ENCODE peak calls at places on chromosomes 4 and X, in eight cellular contexts. F, I, J, M, E, Y, Z and X are unnamed samples.

GRCh38 chr4:143352052-143352451 is 15.4 kb downstream of the GAB1 start:
- DNase-seq in F (no peak), I (no peak), J (no peak), M (no peak), E (no peak), Y (no peak), Z (peak; percentile 23), X (no peak)

GRCh38 chr4:88211473-88212252 is 53.2 kb upstream of the ABCG2 start:
- DNase-seq in F (no peak), I (peak; percentile 85), J (no peak), M (no peak), E (peak; percentile 82), Y (no peak), Z (peak; percentile 49), X (peak; percentile 4)

GRCh38 chr4:139419388-139419914 is 34.5 kb upstream of the RAB33B start:
- DNase-seq in F (no peak), I (no peak), J (no peak), M (no peak), E (peak; percentile 74), Y (peak; percentile 49), Z (peak; percentile 68), X (no peak)

GRCh38 chr4:108931926-108932325 is 169.1 kb upstream of the ETNPPL start:
- DNase-seq in F (no peak), I (no peak), J (no peak), M (no peak), E (no peak), Y (no peak), Z (no peak), X (no peak)

GRCh38 chr4:76208005-76208765 is 5.4 kb downstream of the SCARB2 start:
- DNase-seq in F (peak; percentile 88), I (no peak), J (no peak), M (no peak), E (peak; percentile 81), Y (peak; percentile 66), Z (peak; percentile 93), X (no peak)

GRCh38 chr4:156568041-156568440 is 403.6 kb downstream of the PDGFC start:
- DNase-seq in F (no peak), I (no peak), J (no peak), M (no peak), E (no peak), Y (no peak), Z (no peak), X (no peak)

GRCh38 chrX:40078489-40079288 is 19.1 kb downstream of the BCOR start:
- DNase-seq in F (no peak), I (no peak), J (no peak), M (no peak), E (no peak), Y (no peak), Z (no peak), X (no peak)

GRCh38 chr4:2802618-2803531 is 10.0 kb downstream of the SH3BP2 start:
- DNase-seq in F (peak; percentile 35), I (no peak), J (no peak), M (no peak), E (no peak), Y (no peak), Z (no peak), X (no peak)

DNA sequence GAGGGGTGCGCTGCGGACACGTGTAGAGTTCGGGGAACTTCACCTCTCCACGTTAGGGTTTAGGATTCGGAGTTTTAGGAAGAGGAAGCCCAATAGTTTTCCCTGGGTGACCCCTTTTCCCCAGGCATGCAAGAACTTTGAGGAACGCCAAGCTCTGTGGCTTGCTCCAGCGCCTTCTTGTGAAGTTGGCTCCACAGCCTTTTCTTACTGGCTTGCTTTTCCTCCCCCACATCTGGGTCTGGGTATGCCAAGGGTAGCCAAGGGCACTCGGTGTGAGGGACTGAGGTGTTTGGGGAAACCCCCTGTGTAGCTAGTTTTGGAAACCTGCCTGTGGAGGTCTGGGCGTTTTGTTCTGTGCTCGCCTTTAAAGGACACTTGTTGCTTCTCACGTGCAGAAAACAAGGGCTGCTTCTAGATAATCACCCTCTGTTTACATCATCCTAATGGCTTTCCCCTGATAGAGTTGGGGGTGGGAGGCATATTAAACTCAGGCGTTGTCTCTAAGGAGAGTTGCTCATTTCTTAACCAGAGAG is 746 bp downstream of the EDNRA start:
- DNase-seq in F (no peak), I (peak; percentile 60), J (no peak), M (no peak), E (no peak), Y (no peak), Z (no peak), X (no peak)
- H3K4me3 ChIP-seq in F (peak overlapping the region; percentile 47), I (peak overlapping the region; percentile 87), J (no peak overlapping the region), M (peak overlapping the region; percentile 44), E (peak overlapping the region; percentile 36), Y (peak overlapping the region; percentile 51), Z (peak overlapping the region; percentile 47), X (no peak overlapping the region)

DNA sequence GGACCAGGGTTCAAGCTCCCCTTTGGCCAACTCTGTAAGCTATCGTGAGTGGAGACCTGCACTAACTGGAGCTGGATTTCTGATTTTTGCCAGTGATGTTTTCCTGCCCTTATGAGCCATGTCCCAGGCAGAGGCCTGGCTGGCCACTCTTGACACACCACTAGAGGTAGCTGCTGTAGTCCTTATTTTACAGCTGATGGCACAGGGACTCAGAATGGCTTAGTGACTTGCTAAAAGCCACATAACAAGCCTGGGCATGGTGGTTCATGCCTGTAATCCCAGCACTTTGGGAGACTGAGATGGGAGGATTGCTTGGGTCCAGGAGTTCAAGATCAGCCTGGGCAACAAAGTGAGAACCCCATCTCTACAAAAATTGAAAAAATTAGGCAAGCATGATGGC is 33.4 kb downstream of the CYTL1 start:
- DNase-seq in F (no peak), I (peak; percentile 50), J (no peak), M (no peak), E (no peak), Y (no peak), Z (no peak), X (no peak)
- TF ChIP-seq CTCF in F (no peak), I (peak; percentile 67), J (no peak), M (peak; percentile 21), E (no peak), Y (peak; percentile 43), Z (peak; percentile 34), X (peak; percentile 14)

GRCh38 chrX:28585767-28586166 is 1.5 kb upstream of the IL1RAPL1 start:
- DNase-seq in F (no peak), I (no peak), J (no peak), M (no peak), E (no peak), Y (no peak), Z (no peak), X (no peak)
- H3K4me3 ChIP-seq in F (no peak overlapping the region), I (peak overlapping the region; percentile 64), J (no peak overlapping the region), M (no peak overlapping the region), E (no peak overlapping the region), Y (no peak overlapping the region), Z (no peak overlapping the region), X (no peak overlapping the region)

DNA sequence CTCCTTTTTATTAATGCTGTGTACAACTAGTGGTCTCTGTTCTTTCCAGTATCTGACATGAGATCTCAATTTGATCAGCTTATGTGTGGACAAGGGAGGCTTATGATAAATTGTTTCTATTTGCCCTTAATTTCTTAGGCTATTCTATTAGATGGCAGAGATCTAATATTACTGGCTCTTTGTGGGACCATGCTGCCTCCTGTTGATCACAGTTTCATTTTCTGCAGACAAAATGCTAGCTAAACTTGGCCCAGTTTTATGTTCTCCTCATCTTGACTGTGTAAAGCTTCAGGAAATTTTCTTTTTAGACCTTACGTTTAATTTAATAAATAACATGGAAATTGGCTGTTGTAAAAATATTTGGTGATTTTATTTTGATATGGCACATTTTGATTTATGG is 627.1 kb upstream of the AADAT start:
- DNase-seq in F (no peak), I (no peak), J (no peak), M (no peak), E (no peak), Y (no peak), Z (peak; percentile 10), X (no peak)
- TF ChIP-seq CTCF in F (no peak), I (peak; percentile 56), J (no peak), M (no peak), E (no peak), Y (no peak), Z (no peak), X (peak; percentile 13)

GRCh38 chr4:27327421-27328181 is 467.0 kb downstream of the STIM2 start:
- DNase-seq in F (no peak), I (no peak), J (no peak), M (no peak), E (no peak), Y (no peak), Z (peak; percentile 12), X (no peak)
- H3K4me3 ChIP-seq in F (no peak overlapping the region), I (no peak overlapping the region), J (no peak overlapping the region), M (no peak overlapping the region), E (no peak overlapping the region), Y (no peak overlapping the region), Z (no peak overlapping the region), X (no peak overlapping the region)